ENCODE peak calls at places on chromosomes 2 and 18, in nine cellular contexts. One of them, this sample, is unnamed.

GRCh38 chr2:230956827-230957755 is 32.0 kb upstream of the GPR55 start:
- DNase-seq in astrocyte of the cerebellum: peak; percentile 6
- DNase-seq in tibial artery: no peak
- DNase-seq in PC-3: peak; percentile 69
- DNase-seq in cardiac fibroblast: peak; percentile 50
- DNase-seq in heart left ventricle: no peak
- DNase-seq in fibroblast of lung: peak; percentile 20
- DNase-seq in GM12865: peak; percentile 96
- DNase-seq in testis: peak; percentile 60
- DNase-seq in this sample: no peak

GRCh38 chr2:40329739-40330047 is 122.2 kb downstream of the SLC8A1 start:
- DNase-seq in astrocyte of the cerebellum: no peak
- DNase-seq in tibial artery: no peak
- DNase-seq in PC-3: no peak
- DNase-seq in cardiac fibroblast: no peak
- DNase-seq in heart left ventricle: peak; percentile 48
- DNase-seq in fibroblast of lung: no peak
- DNase-seq in GM12865: no peak
- DNase-seq in testis: no peak
- DNase-seq in this sample: no peak

GRCh38 chr2:133885847-133886246 is 317.6 kb upstream of the NCKAP5 start:
- DNase-seq in astrocyte of the cerebellum: no peak
- DNase-seq in tibial artery: no peak
- DNase-seq in PC-3: peak; percentile 77
- DNase-seq in cardiac fibroblast: peak; percentile 27
- DNase-seq in heart left ventricle: no peak
- DNase-seq in fibroblast of lung: no peak
- DNase-seq in GM12865: no peak
- DNase-seq in testis: no peak
- DNase-seq in this sample: no peak

GRCh38 chr2:239194731-239195317 is 206.0 kb downstream of the HDAC4 start:
- DNase-seq in astrocyte of the cerebellum: no peak
- DNase-seq in tibial artery: peak; percentile 59
- DNase-seq in PC-3: no peak
- DNase-seq in cardiac fibroblast: no peak
- DNase-seq in heart left ventricle: no peak
- DNase-seq in fibroblast of lung: no peak
- DNase-seq in GM12865: no peak
- DNase-seq in testis: peak; percentile 77
- DNase-seq in this sample: no peak

GRCh38 chr18:58117685-58118403 is 73.8 kb downstream of the NEDD4L start:
- DNase-seq in astrocyte of the cerebellum: peak; percentile 49
- DNase-seq in tibial artery: no peak
- DNase-seq in PC-3: peak; percentile 93
- DNase-seq in cardiac fibroblast: peak; percentile 84
- DNase-seq in heart left ventricle: no peak
- DNase-seq in fibroblast of lung: peak; percentile 99
- DNase-seq in GM12865: no peak
- DNase-seq in testis: peak; percentile 33
- DNase-seq in this sample: peak; percentile 81

GRCh38 chr2:202861987-202862386 is 9.6 kb downstream of the ICA1L start:
- DNase-seq in astrocyte of the cerebellum: no peak
- DNase-seq in tibial artery: no peak
- DNase-seq in PC-3: no peak
- DNase-seq in cardiac fibroblast: no peak
- DNase-seq in heart left ventricle: no peak
- DNase-seq in fibroblast of lung: no peak
- DNase-seq in GM12865: no peak
- DNase-seq in testis: no peak
- DNase-seq in this sample: no peak

GRCh38 chr2:72014871-72015270 is 132.8 kb downstream of the CYP26B1 start:
- DNase-seq in astrocyte of the cerebellum: no peak
- DNase-seq in tibial artery: no peak
- DNase-seq in PC-3: no peak
- DNase-seq in cardiac fibroblast: no peak
- DNase-seq in heart left ventricle: no peak
- DNase-seq in fibroblast of lung: no peak
- DNase-seq in GM12865: no peak
- DNase-seq in testis: no peak
- DNase-seq in this sample: no peak

GRCh38 chr18:7329036-7329435 is 98.1 kb downstream of the LRRC30 start:
- DNase-seq in astrocyte of the cerebellum: no peak
- DNase-seq in tibial artery: no peak
- DNase-seq in PC-3: peak; percentile 66
- DNase-seq in cardiac fibroblast: peak; percentile 26
- DNase-seq in heart left ventricle: no peak
- DNase-seq in fibroblast of lung: no peak
- DNase-seq in GM12865: no peak
- DNase-seq in testis: no peak
- DNase-seq in this sample: no peak

GRCh38 chr2:8268172-8268783 is 413.6 kb upstream of the ID2 start:
- DNase-seq in astrocyte of the cerebellum: no peak
- DNase-seq in tibial artery: no peak
- DNase-seq in PC-3: no peak
- DNase-seq in cardiac fibroblast: peak; percentile 12
- DNase-seq in heart left ventricle: peak; percentile 46
- DNase-seq in fibroblast of lung: peak; percentile 37
- DNase-seq in GM12865: no peak
- DNase-seq in testis: peak; percentile 48
- DNase-seq in this sample: peak; percentile 4

GRCh38 chr2:72917138-72917874 is at the start of gene EMX1:
- DNase-seq in astrocyte of the cerebellum: no peak
- DNase-seq in tibial artery: no peak
- DNase-seq in PC-3: peak; percentile 71
- DNase-seq in cardiac fibroblast: no peak
- DNase-seq in heart left ventricle: no peak
- DNase-seq in fibroblast of lung: no peak
- DNase-seq in GM12865: peak; percentile 85
- DNase-seq in testis: peak; percentile 73
- DNase-seq in this sample: no peak

GRCh38 chr2:55051026-55051866 is 995 bp upstream of the RTN4 start:
- DNase-seq in astrocyte of the cerebellum: peak; percentile 98
- DNase-seq in tibial artery: peak; percentile 81
- DNase-seq in PC-3: peak; percentile 99
- DNase-seq in cardiac fibroblast: peak; percentile 100
- DNase-seq in heart left ventricle: peak; percentile 70
- DNase-seq in fibroblast of lung: peak; percentile 99
- DNase-seq in GM12865: peak; percentile 42
- DNase-seq in testis: peak; percentile 73
- DNase-seq in this sample: peak; percentile 100

GRCh38 chr2:119431976-119432881 is 575 bp downstream of the TMEM37 start:
- DNase-seq in astrocyte of the cerebellum: peak; percentile 41
- DNase-seq in tibial artery: peak; percentile 51
- DNase-seq in PC-3: no peak
- DNase-seq in cardiac fibroblast: peak; percentile 63
- DNase-seq in heart left ventricle: no peak
- DNase-seq in fibroblast of lung: peak; percentile 51
- DNase-seq in GM12865: no peak
- DNase-seq in testis: no peak
- DNase-seq in this sample: no peak

GRCh38 chr18:58241877-58242276 is 197.9 kb downstream of the NEDD4L start:
- DNase-seq in astrocyte of the cerebellum: peak; percentile 69
- DNase-seq in tibial artery: no peak
- DNase-seq in PC-3: peak; percentile 22
- DNase-seq in cardiac fibroblast: peak; percentile 98
- DNase-seq in heart left ventricle: peak; percentile 46
- DNase-seq in fibroblast of lung: peak; percentile 81
- DNase-seq in GM12865: no peak
- DNase-seq in testis: no peak
- DNase-seq in this sample: no peak

GRCh38 chr2:190121971-190122370 is 59.4 kb upstream of the MSTN start:
- DNase-seq in astrocyte of the cerebellum: peak; percentile 16
- DNase-seq in tibial artery: no peak
- DNase-seq in PC-3: peak; percentile 45
- DNase-seq in cardiac fibroblast: peak; percentile 43
- DNase-seq in heart left ventricle: no peak
- DNase-seq in fibroblast of lung: peak; percentile 30
- DNase-seq in GM12865: peak; percentile 53
- DNase-seq in testis: no peak
- DNase-seq in this sample: no peak

GRCh38 chr2:171404258-171404657 is 29.5 kb downstream of the METTL8 start:
- DNase-seq in astrocyte of the cerebellum: no peak
- DNase-seq in tibial artery: no peak
- DNase-seq in PC-3: peak; percentile 93
- DNase-seq in cardiac fibroblast: peak; percentile 89
- DNase-seq in heart left ventricle: no peak
- DNase-seq in fibroblast of lung: no peak
- DNase-seq in GM12865: no peak
- DNase-seq in testis: no peak
- DNase-seq in this sample: no peak

GRCh38 chr18:7987284-7987976 is 420.3 kb downstream of the PTPRM start:
- DNase-seq in astrocyte of the cerebellum: peak; percentile 59
- DNase-seq in tibial artery: no peak
- DNase-seq in PC-3: peak; percentile 59
- DNase-seq in cardiac fibroblast: peak; percentile 88
- DNase-seq in heart left ventricle: no peak
- DNase-seq in fibroblast of lung: peak; percentile 79
- DNase-seq in GM12865: no peak
- DNase-seq in testis: no peak
- DNase-seq in this sample: peak; percentile 2

GRCh38 chr18:79402209-79402576 is 6.5 kb downstream of the NFATC1 start:
- DNase-seq in astrocyte of the cerebellum: no peak
- DNase-seq in tibial artery: no peak
- DNase-seq in PC-3: no peak
- DNase-seq in cardiac fibroblast: no peak
- DNase-seq in heart left ventricle: peak; percentile 19
- DNase-seq in fibroblast of lung: no peak
- DNase-seq in GM12865: no peak
- DNase-seq in testis: no peak
- DNase-seq in this sample: no peak

GRCh38 chr2:229221641-229222040 is 49.4 kb downstream of the PID1 start:
- DNase-seq in astrocyte of the cerebellum: no peak
- DNase-seq in tibial artery: no peak
- DNase-seq in PC-3: no peak
- DNase-seq in cardiac fibroblast: no peak
- DNase-seq in heart left ventricle: no peak
- DNase-seq in fibroblast of lung: no peak
- DNase-seq in GM12865: no peak
- DNase-seq in testis: no peak
- DNase-seq in this sample: no peak

GRCh38 chr2:60337142-60337497 is 216.3 kb downstream of the BCL11A start:
- DNase-seq in astrocyte of the cerebellum: no peak
- DNase-seq in tibial artery: no peak
- DNase-seq in PC-3: peak; percentile 7
- DNase-seq in cardiac fibroblast: no peak
- DNase-seq in heart left ventricle: peak; percentile 62
- DNase-seq in fibroblast of lung: no peak
- DNase-seq in GM12865: peak; percentile 37
- DNase-seq in testis: no peak
- DNase-seq in this sample: no peak

GRCh38 chr2:179354739-179355537 is 90.3 kb upstream of the SESTD1 start:
- DNase-seq in astrocyte of the cerebellum: no peak
- DNase-seq in tibial artery: no peak
- DNase-seq in PC-3: peak; percentile 44
- DNase-seq in cardiac fibroblast: peak; percentile 45
- DNase-seq in heart left ventricle: no peak
- DNase-seq in fibroblast of lung: peak; percentile 38
- DNase-seq in GM12865: no peak
- DNase-seq in testis: no peak
- DNase-seq in this sample: no peak
- TF ChIP-seq CTCF in astrocyte of the cerebellum: no peak
- TF ChIP-seq CTCF in tibial artery: no peak
- TF ChIP-seq CTCF in PC-3: peak; percentile 73
- TF ChIP-seq CTCF in cardiac fibroblast: peak; percentile 33
- TF ChIP-seq CTCF in heart left ventricle: peak; percentile 20
- TF ChIP-seq CTCF in fibroblast of lung: no peak
- TF ChIP-seq CTCF in GM12865: no peak
- TF ChIP-seq CTCF in testis: peak; percentile 21
- TF ChIP-seq CTCF in this sample: peak; percentile 19

GRCh38 chr2:204749319-204749718 is 204.0 kb downstream of the PARD3B start:
- DNase-seq in astrocyte of the cerebellum: peak; percentile 75
- DNase-seq in tibial artery: no peak
- DNase-seq in PC-3: peak; percentile 76
- DNase-seq in cardiac fibroblast: peak; percentile 80
- DNase-seq in heart left ventricle: no peak
- DNase-seq in fibroblast of lung: peak; percentile 80
- DNase-seq in GM12865: no peak
- DNase-seq in testis: no peak
- DNase-seq in this sample: no peak
- H3K4me3 ChIP-seq in astrocyte of the cerebellum: no peak overlapping the region
- H3K4me3 ChIP-seq in tibial artery: no peak overlapping the region
- H3K4me3 ChIP-seq in PC-3: no peak overlapping the region
- H3K4me3 ChIP-seq in cardiac fibroblast: no peak overlapping the region
- H3K4me3 ChIP-seq in heart left ventricle: no peak overlapping the region
- H3K4me3 ChIP-seq in fibroblast of lung: no peak overlapping the region
- H3K4me3 ChIP-seq in GM12865: no peak overlapping the region
- H3K4me3 ChIP-seq in testis: no peak overlapping the region
- H3K4me3 ChIP-seq in this sample: no peak overlapping the region

GRCh38 chr2:224449212-224450147 is 47.6 kb upstream of the FAM124B start:
- DNase-seq in astrocyte of the cerebellum: no peak
- DNase-seq in tibial artery: no peak
- DNase-seq in PC-3: peak; percentile 48
- DNase-seq in cardiac fibroblast: peak; percentile 43
- DNase-seq in heart left ventricle: no peak
- DNase-seq in fibroblast of lung: peak; percentile 35
- DNase-seq in GM12865: peak; percentile 37
- DNase-seq in testis: no peak
- DNase-seq in this sample: no peak
- TF ChIP-seq CTCF in astrocyte of the cerebellum: peak; percentile 77
- TF ChIP-seq CTCF in tibial artery: peak; percentile 30
- TF ChIP-seq CTCF in PC-3: peak; percentile 82
- TF ChIP-seq CTCF in cardiac fibroblast: peak; percentile 68
- TF ChIP-seq CTCF in heart left ventricle: peak; percentile 59
- TF ChIP-seq CTCF in fibroblast of lung: peak; percentile 57
- TF ChIP-seq CTCF in GM12865: peak; percentile 54
- TF ChIP-seq CTCF in testis: peak; percentile 40
- TF ChIP-seq CTCF in this sample: peak; percentile 62

GRCh38 chr18:70553245-70553960 is 264.6 kb downstream of the SOCS6 start:
- DNase-seq in astrocyte of the cerebellum: no peak
- DNase-seq in tibial artery: no peak
- DNase-seq in PC-3: no peak
- DNase-seq in cardiac fibroblast: no peak
- DNase-seq in heart left ventricle: no peak
- DNase-seq in fibroblast of lung: no peak
- DNase-seq in GM12865: no peak
- DNase-seq in testis: no peak
- DNase-seq in this sample: no peak

GRCh38 chr18:70559446-70559845 is 270.6 kb downstream of the SOCS6 start:
- DNase-seq in astrocyte of the cerebellum: no peak
- DNase-seq in tibial artery: no peak
- DNase-seq in PC-3: no peak
- DNase-seq in cardiac fibroblast: no peak
- DNase-seq in heart left ventricle: no peak
- DNase-seq in fibroblast of lung: no peak
- DNase-seq in GM12865: no peak
- DNase-seq in testis: no peak
- DNase-seq in this sample: no peak

GRCh38 chr18:70553961-70554325 is 265.1 kb downstream of the SOCS6 start:
- DNase-seq in astrocyte of the cerebellum: no peak
- DNase-seq in tibial artery: no peak
- DNase-seq in PC-3: no peak
- DNase-seq in cardiac fibroblast: no peak
- DNase-seq in heart left ventricle: no peak
- DNase-seq in fibroblast of lung: no peak
- DNase-seq in GM12865: no peak
- DNase-seq in testis: no peak
- DNase-seq in this sample: no peak

GRCh38 chr18:70555046-70555445 is 266.2 kb downstream of the SOCS6 start:
- DNase-seq in astrocyte of the cerebellum: no peak
- DNase-seq in tibial artery: no peak
- DNase-seq in PC-3: no peak
- DNase-seq in cardiac fibroblast: no peak
- DNase-seq in heart left ventricle: no peak
- DNase-seq in fibroblast of lung: no peak
- DNase-seq in GM12865: no peak
- DNase-seq in testis: no peak
- DNase-seq in this sample: no peak

GRCh38 chr18:70558371-70558770 is 269.5 kb downstream of the SOCS6 start:
- DNase-seq in astrocyte of the cerebellum: no peak
- DNase-seq in tibial artery: no peak
- DNase-seq in PC-3: no peak
- DNase-seq in cardiac fibroblast: no peak
- DNase-seq in heart left ventricle: no peak
- DNase-seq in fibroblast of lung: no peak
- DNase-seq in GM12865: no peak
- DNase-seq in testis: no peak
- DNase-seq in this sample: no peak
- H3K4me3 ChIP-seq in astrocyte of the cerebellum: no peak overlapping the region
- H3K4me3 ChIP-seq in tibial artery: no peak overlapping the region
- H3K4me3 ChIP-seq in PC-3: no peak overlapping the region
- H3K4me3 ChIP-seq in cardiac fibroblast: no peak overlapping the region
- H3K4me3 ChIP-seq in heart left ventricle: no peak overlapping the region
- H3K4me3 ChIP-seq in fibroblast of lung: no peak overlapping the region
- H3K4me3 ChIP-seq in GM12865: no peak overlapping the region
- H3K4me3 ChIP-seq in testis: no peak overlapping the region
- H3K4me3 ChIP-seq in this sample: no peak overlapping the region